ENCODE peak calls at places on chromosomes 7 and 10, in nine cellular contexts. Z is heart left ventricle; B is CD8-positive, alpha-beta memory T cell; W is left lung; F is prostate gland; L is upper lobe of right lung; X is psoas muscle; Q is cardiac muscle cell; M is IMR-90. K is an unnamed sample.
A peak's percentile ranks its signal among the peaks of the same experiment; 100 is the strongest.

GRCh38 chr10:30476511-30476910 is 42.5 kb downstream of the MAP3K8 start:
- DNase-seq in Z (no peak), B (no peak), W (no peak), F (no peak), L (no peak), X (no peak), Q (no peak), M (no peak), K (no peak)

GRCh38 chr10:75145590-75145989 is 34.1 kb downstream of the SAMD8 start:
- DNase-seq in Z (no peak), B (no peak), W (no peak), F (no peak), L (no peak), X (no peak), Q (no peak), M (no peak), K (no peak)

GRCh38 chr7:106260136-106260561 is 24.6 kb downstream of the NAMPT start:
- DNase-seq in Z (no peak), B (no peak), W (no peak), F (no peak), L (no peak), X (no peak), Q (no peak), M (no peak), K (no peak)

GRCh38 chr10:96833220-96834001 is 1.3 kb downstream of the LCOR start:
- DNase-seq in Z (peak; percentile 15), B (no peak), W (peak; percentile 37), F (peak; percentile 11), L (no peak), X (peak; percentile 33), Q (peak; percentile 53), M (peak; percentile 23), K (peak; percentile 24)

GRCh38 chr10:60353519-60354258 is 36.0 kb downstream of the ANK3 start:
- DNase-seq in Z (peak; percentile 16), B (no peak), W (no peak), F (no peak), L (no peak), X (no peak), Q (no peak), M (peak; percentile 29), K (peak; percentile 37)

GRCh38 chr7:135792334-135792733 is 43.7 kb upstream of the FAM180A start:
- DNase-seq in Z (no peak), B (no peak), W (no peak), F (no peak), L (no peak), X (no peak), Q (no peak), M (no peak), K (no peak)

GRCh38 chr7:3537210-3537875 is 236.3 kb downstream of the SDK1 start:
- DNase-seq in Z (no peak), B (no peak), W (no peak), F (no peak), L (no peak), X (no peak), Q (peak; percentile 5), M (peak; percentile 80), K (no peak)

GRCh38 chr7:69433086-69433485 is 165.2 kb upstream of the AUTS2 start:
- DNase-seq in Z (no peak), B (no peak), W (no peak), F (no peak), L (no peak), X (no peak), Q (no peak), M (no peak), K (no peak)

GRCh38 chr10:649445-649797 is 40.0 kb downstream of the DIP2C start:
- DNase-seq in Z (no peak), B (no peak), W (no peak), F (no peak), L (no peak), X (no peak), Q (no peak), M (no peak), K (no peak)

GRCh38 chr10:650691-651615 is 38.5 kb downstream of the DIP2C start:
- DNase-seq in Z (no peak), B (no peak), W (no peak), F (no peak), L (no peak), X (no peak), Q (no peak), M (peak; percentile 78), K (no peak)

GRCh38 chr10:652226-652625 is 37.2 kb downstream of the DIP2C start:
- DNase-seq in Z (no peak), B (no peak), W (no peak), F (no peak), L (no peak), X (no peak), Q (no peak), M (no peak), K (no peak)

GRCh38 chr10:651700-652099 is 37.8 kb downstream of the DIP2C start:
- DNase-seq in Z (no peak), B (no peak), W (no peak), F (no peak), L (no peak), X (no peak), Q (no peak), M (no peak), K (no peak)

DNA sequence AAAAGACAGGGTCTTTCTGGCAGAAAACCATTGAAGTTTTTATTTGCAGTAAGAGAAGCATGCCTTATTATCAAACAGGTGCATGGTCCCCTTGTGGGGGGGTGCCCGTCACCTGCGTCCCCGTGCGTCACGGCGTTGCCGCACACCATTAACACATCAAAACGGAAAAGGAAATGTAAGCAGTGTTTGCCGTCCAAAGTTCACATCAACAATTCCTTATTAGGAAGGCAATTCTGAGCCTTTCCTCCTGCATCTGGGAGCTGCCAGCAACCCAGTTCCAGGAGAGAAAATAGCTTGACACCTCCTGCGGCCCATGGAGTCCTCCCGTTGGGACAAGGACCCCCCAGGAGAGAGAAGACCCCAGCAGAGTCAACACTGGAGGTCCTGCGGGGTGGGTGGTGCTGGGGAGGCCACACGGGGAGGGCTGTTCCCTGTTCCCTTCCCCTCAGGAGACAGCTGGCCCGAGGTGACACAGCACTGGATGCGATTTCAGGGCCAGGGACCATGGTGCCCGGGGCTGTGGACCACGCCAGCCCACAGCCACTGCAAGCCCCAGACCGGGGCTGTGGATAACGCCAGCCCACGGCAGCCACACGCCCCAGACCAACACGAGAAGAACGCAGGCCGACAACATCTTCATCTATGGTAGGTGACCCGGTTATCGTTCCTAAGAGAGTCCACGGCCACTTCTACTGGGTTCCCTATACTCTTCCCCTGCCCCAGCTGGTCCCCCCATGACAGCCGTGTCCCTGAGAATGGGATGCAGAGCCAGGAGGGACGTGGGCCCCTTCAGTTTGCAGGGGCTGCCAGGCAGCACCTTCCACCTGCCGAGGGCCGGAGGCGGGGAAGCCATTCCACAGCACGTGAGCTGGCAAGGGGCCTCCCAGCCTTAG is 39.4 kb downstream of the DIP2C start:
- DNase-seq in Z (no peak), B (no peak), W (no peak), F (no peak), L (no peak), X (no peak), Q (no peak), M (peak; percentile 82), K (no peak)
- H3K4me3 ChIP-seq in Z (peak overlapping the region; percentile 6), B (no peak overlapping the region), W (no peak overlapping the region), F (peak overlapping the region; percentile 1), L (peak overlapping the region; percentile 19), X (peak overlapping the region; percentile 46), Q (no peak overlapping the region), M (peak overlapping the region; percentile 12), K (peak overlapping the region; percentile 52)

DNA sequence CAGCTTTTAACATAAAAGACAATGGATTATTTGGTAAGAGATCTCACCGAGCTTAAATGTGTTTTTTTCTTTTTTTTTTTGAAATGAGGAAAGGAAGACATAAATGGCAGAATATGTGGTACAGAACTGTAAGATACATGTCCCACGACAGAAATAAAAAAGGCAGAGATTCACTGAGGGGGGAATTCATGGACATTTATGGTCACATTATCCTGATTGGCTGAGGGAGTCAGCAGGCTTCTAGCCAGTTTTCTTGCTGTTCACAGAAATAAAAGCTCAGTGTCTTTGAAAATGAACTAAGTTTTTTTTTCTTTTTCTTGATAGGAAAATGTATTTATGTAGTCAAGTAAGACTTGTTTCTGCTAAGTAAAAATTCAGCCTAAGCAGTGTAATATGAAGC is 8.2 kb upstream of the FAS start:
- DNase-seq in Z (no peak), B (no peak), W (no peak), F (no peak), L (no peak), X (no peak), Q (no peak), M (no peak), K (no peak)
- H3K4me1 ChIP-seq in Z (peaks cover 42% of the 10 kb centered on the region), B (peaks cover 9% of the 10 kb centered on the region), W (peaks cover 16% of the 10 kb centered on the region), F (no peaks in the 10 kb centered on the region), L (peaks cover 25% of the 10 kb centered on the region), X (peaks cover 3% of the 10 kb centered on the region), Q (peaks cover 20% of the 10 kb centered on the region), M (peaks cover 10% of the 10 kb centered on the region), K (peaks cover 73% of the 10 kb centered on the region)

DNA sequence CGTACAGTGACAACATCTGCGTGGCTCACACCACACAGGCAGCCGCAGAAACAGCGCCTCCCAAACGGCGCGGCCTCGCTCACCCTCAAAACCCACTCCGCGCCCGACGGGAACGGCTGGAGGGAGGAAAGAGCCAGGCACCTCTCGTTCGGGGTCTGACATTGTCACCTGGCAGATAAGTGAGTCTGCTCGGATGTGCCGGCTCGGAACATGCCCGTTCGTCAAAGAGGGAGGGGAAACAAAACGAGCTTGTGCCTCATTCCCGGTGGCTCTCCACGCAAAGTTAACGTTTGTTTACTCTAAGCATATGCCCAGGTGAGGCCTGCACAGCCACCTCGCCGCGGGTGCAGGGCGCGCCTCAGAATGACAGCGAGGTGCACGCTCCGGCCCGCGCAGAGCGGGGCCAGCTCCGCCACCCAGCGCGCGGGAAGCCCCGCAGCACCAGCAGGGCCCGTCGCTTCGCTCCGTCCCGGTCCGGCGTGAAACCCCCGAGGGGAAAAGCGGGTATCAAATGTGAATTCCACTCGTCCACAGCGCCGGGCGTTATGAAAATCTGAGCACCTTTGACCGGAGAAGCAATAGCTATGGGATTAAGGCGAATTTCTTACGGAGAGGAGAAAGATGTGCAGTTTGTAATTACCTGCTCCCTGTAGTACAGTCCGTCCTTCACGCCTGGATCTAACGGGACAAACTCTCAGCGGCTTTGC is 13.1 kb downstream of the CNPY1 start:
- DNase-seq in Z (no peak), B (no peak), W (no peak), F (no peak), L (peak; percentile 63), X (no peak), Q (peak; percentile 27), M (no peak), K (no peak)
- H3K27me3 ChIP-seq in Z (peaks cover 58% of the 10 kb centered on the region), B (peaks cover 32% of the 10 kb centered on the region), W (peaks cover 93% of the 10 kb centered on the region), F (peaks cover 4% of the 10 kb centered on the region), L (peaks cover 83% of the 10 kb centered on the region), X (peaks cover 90% of the 10 kb centered on the region), Q (peaks cover 98% of the 10 kb centered on the region), M (peaks cover 46% of the 10 kb centered on the region), K (peaks cover 100% of the 10 kb centered on the region)

GRCh38 chr7:94395141-94396041 is 696 bp downstream of the COL1A2 start:
- DNase-seq in Z (peak; percentile 48), B (no peak), W (no peak), F (peak; percentile 33), L (no peak), X (no peak), Q (peak; percentile 75), M (peak; percentile 90), K (no peak)

GRCh38 chr7:94393251-94393758 is 1.4 kb upstream of the COL1A2 start:
- DNase-seq in Z (peak; percentile 36), B (no peak), W (no peak), F (no peak), L (no peak), X (no peak), Q (no peak), M (peak; percentile 56), K (peak; percentile 18)

GRCh38 chr7:94394058-94394398 is 667 bp upstream of the COL1A2 start:
- DNase-seq in Z (no peak), B (no peak), W (no peak), F (no peak), L (no peak), X (peak; percentile 27), Q (no peak), M (peak; percentile 69), K (peak; percentile 20)

GRCh38 chr7:94396044-94396443 is 1.3 kb downstream of the COL1A2 start:
- DNase-seq in Z (no peak), B (no peak), W (no peak), F (no peak), L (no peak), X (no peak), Q (no peak), M (peak; percentile 74), K (no peak)

GRCh38 chr7:94394399-94395140 is at the start of gene COL1A2:
- DNase-seq in Z (peak; percentile 83), B (no peak), W (peak; percentile 84), F (no peak), L (peak; percentile 71), X (peak; percentile 82), Q (peak; percentile 58), M (peak; percentile 99), K (peak; percentile 81)
- H3K4me3 ChIP-seq in Z (peak within 1 kb of the TSS; percentile 38), B (peak within 1 kb of the TSS; percentile 12), W (peak within 1 kb of the TSS; percentile 31), F (peak within 1 kb of the TSS; percentile 29), L (peak within 1 kb of the TSS; percentile 57), X (peak within 1 kb of the TSS; percentile 56), Q (peak within 1 kb of the TSS; percentile 23), M (peak within 1 kb of the TSS; percentile 81), K (peak within 1 kb of the TSS; percentile 69)